ENCODE peak calls at places on chromosomes 5 and 9, in eight cellular contexts. L is body of pancreas, O is breast epithelium, V is spleen, S is transverse colon, B is HCT116, P is mesenchymal stem cell, X is NT2/D1. F is an unnamed sample.
A peak's percentile ranks its signal among the peaks of the same experiment; 100 is the strongest.

GRCh38 chr5:50325237-50325832 is 115.8 kb downstream of the EMB start:
- DNase-seq in L (no peak), O (no peak), V (no peak), S (no peak), B (peak; percentile 32), P (peak; percentile 17), X (no peak), F (peak; percentile 51)

GRCh38 chr5:139808481-139809330 is 13.1 kb downstream of the PSD2 start:
- DNase-seq in L (no peak), O (no peak), V (peak; percentile 66), S (no peak), B (no peak), P (peak; percentile 43), X (no peak), F (no peak)

GRCh38 chr9:85377751-85378289 is 363.9 kb downstream of the AGTPBP1 start:
- DNase-seq in L (no peak), O (no peak), V (no peak), S (no peak), B (no peak), P (peak; percentile 40), X (no peak), F (no peak)

GRCh38 chr9:78130004-78130403 is 98.4 kb upstream of the GNAQ start:
- DNase-seq in L (peak; percentile 12), O (no peak), V (no peak), S (no peak), B (peak; percentile 56), P (no peak), X (no peak), F (peak; percentile 65)

GRCh38 chr5:116763987-116764866 is 189.6 kb upstream of the SEMA6A start:
- DNase-seq in L (no peak), O (no peak), V (no peak), S (no peak), B (no peak), P (peak; percentile 16), X (no peak), F (no peak)

GRCh38 chr5:20615888-20616563 is 628.0 kb upstream of the CDH18 start:
- DNase-seq in L (no peak), O (no peak), V (no peak), S (no peak), B (no peak), P (no peak), X (no peak), F (no peak)

GRCh38 chr9:124835026-124835501 is 18.2 kb upstream of the WDR38 start:
- DNase-seq in L (peak; percentile 92), O (peak; percentile 74), V (no peak), S (peak; percentile 64), B (no peak), P (peak; percentile 81), X (no peak), F (peak; percentile 79)

GRCh38 chr5:147017621-147018020 is 139.1 kb upstream of the PPP2R2B start:
- DNase-seq in L (no peak), O (no peak), V (no peak), S (no peak), B (no peak), P (peak; percentile 81), X (no peak), F (no peak)

GRCh38 chr5:137122558-137122957 is 376.6 kb downstream of the SPOCK1 start:
- DNase-seq in L (peak; percentile 61), O (no peak), V (no peak), S (no peak), B (no peak), P (no peak), X (no peak), F (no peak)

GRCh38 chr5:139642891-139643871 is 5.0 kb upstream of the CXXC5 start:
- DNase-seq in L (peak; percentile 93), O (peak; percentile 43), V (peak; percentile 72), S (peak; percentile 88), B (no peak), P (no peak), X (no peak), F (no peak)

GRCh38 chr5:78912085-78912771 is 72.9 kb downstream of the ARSB start:
- DNase-seq in L (peak; percentile 38), O (no peak), V (no peak), S (no peak), B (no peak), P (peak; percentile 58), X (no peak), F (no peak)

GRCh38 chr9:118091676-118092490 is 387.7 kb downstream of the TLR4 start:
- DNase-seq in L (no peak), O (no peak), V (no peak), S (no peak), B (no peak), P (no peak), X (no peak), F (no peak)

GRCh38 chr5:53407373-53407772 is 73.1 kb upstream of the FST start:
- DNase-seq in L (no peak), O (no peak), V (no peak), S (no peak), B (no peak), P (peak; percentile 81), X (no peak), F (no peak)

GRCh38 chr9:137639303-137640051 is 20.7 kb downstream of the EHMT1 start:
- DNase-seq in L (no peak), O (no peak), V (no peak), S (no peak), B (no peak), P (peak; percentile 57), X (no peak), F (no peak)

GRCh38 chr5:34756781-34757624 is 82.0 kb upstream of the TTC23L start:
- DNase-seq in L (peak; percentile 27), O (no peak), V (no peak), S (no peak), B (no peak), P (peak; percentile 77), X (no peak), F (no peak)

GRCh38 chr5:84383816-84384603 is 670 bp downstream of the EDIL3 start:
- DNase-seq in L (peak; percentile 9), O (no peak), V (peak; percentile 60), S (peak; percentile 51), B (no peak), P (peak; percentile 63), X (peak; percentile 49), F (no peak)

DNA sequence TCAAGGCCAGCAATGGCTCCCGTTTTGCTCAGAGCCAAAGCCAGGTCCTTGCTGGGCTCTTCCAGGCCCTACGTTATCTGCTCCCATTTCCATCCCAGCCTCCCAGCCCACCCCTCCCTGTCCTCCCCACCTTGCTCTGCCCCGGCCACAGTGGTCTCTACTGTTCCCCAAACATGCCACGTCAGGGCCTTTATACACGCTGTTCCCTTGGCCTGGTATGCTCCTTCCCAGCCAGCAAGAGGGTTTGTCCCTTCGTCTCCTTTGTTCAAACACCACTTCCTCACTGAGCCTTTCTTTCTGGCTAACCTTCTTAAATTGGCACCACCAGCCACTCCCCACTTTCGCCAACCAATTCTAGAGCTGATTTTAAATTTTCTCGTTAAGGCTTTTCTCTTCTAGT is 9.8 kb downstream of the SH2D3C start:
- DNase-seq in L (no peak), O (no peak), V (no peak), S (no peak), B (no peak), P (no peak), X (no peak), F (no peak)
- H3K4me1 ChIP-seq in L (peaks cover 15% of the 10 kb centered on the region), O (no peaks in the 10 kb centered on the region), V (peaks cover 97% of the 10 kb centered on the region), S (peaks cover 9% of the 10 kb centered on the region), B (peaks cover 21% of the 10 kb centered on the region), P (peaks cover 18% of the 10 kb centered on the region), X (peaks cover 30% of the 10 kb centered on the region), F (peaks cover 5% of the 10 kb centered on the region)

GRCh38 chr5:154484393-154484944 is 6.4 kb upstream of the HAND1 start:
- DNase-seq in L (no peak), O (no peak), V (no peak), S (no peak), B (no peak), P (peak; percentile 13), X (no peak), F (no peak)
- H3K27me3 ChIP-seq in L (peaks cover 80% of the 10 kb centered on the region), O (peaks cover 95% of the 10 kb centered on the region), V (peaks cover 100% of the 10 kb centered on the region), S (peaks cover 100% of the 10 kb centered on the region), B (peaks cover 63% of the 10 kb centered on the region), P (peaks cover 96% of the 10 kb centered on the region), X (peaks cover 87% of the 10 kb centered on the region), F (peaks cover 93% of the 10 kb centered on the region)

GRCh38 chr5:111681414-111681790 is 75.6 kb downstream of the NREP start:
- DNase-seq in L (no peak), O (no peak), V (no peak), S (no peak), B (no peak), P (no peak), X (no peak), F (no peak)

GRCh38 chr5:111680737-111681413 is 76.1 kb downstream of the NREP start:
- DNase-seq in L (peak; percentile 65), O (no peak), V (no peak), S (peak; percentile 66), B (peak; percentile 40), P (peak; percentile 96), X (no peak), F (peak; percentile 81)

GRCh38 chr5:111679611-111680010 is 77.4 kb downstream of the NREP start:
- DNase-seq in L (no peak), O (no peak), V (no peak), S (no peak), B (no peak), P (no peak), X (no peak), F (no peak)

GRCh38 chr5:111685969-111686368 is 71.0 kb downstream of the NREP start:
- DNase-seq in L (no peak), O (no peak), V (no peak), S (no peak), B (peak; percentile 16), P (no peak), X (no peak), F (peak; percentile 13)

DNA sequence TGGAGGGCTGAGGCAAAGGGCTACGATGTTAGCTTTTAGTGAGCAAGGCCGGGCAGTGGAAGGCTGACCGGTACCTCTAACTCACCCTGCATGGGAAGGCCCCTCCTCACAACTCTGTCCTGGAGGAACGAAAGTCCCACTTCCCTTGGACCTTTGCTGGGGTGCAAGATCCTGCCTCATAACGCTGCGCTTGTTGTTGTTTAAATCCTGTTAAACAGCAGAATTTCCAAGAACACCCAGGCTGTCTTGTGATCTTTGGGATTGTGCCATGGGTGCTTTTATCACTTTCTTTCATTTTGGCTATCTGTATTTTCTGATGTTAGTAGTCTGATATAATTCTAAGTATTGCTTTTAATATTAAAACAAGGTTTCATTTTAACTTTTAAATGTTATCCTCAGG is 75.2 kb downstream of the NREP start:
- DNase-seq in L (no peak), O (no peak), V (no peak), S (no peak), B (no peak), P (no peak), X (no peak), F (no peak)
- H3K4me3 ChIP-seq in L (no peak overlapping the region), O (no peak overlapping the region), V (no peak overlapping the region), S (no peak overlapping the region), B (no peak overlapping the region), P (peak overlapping the region; percentile 50), X (no peak overlapping the region), F (no peak overlapping the region)

DNA sequence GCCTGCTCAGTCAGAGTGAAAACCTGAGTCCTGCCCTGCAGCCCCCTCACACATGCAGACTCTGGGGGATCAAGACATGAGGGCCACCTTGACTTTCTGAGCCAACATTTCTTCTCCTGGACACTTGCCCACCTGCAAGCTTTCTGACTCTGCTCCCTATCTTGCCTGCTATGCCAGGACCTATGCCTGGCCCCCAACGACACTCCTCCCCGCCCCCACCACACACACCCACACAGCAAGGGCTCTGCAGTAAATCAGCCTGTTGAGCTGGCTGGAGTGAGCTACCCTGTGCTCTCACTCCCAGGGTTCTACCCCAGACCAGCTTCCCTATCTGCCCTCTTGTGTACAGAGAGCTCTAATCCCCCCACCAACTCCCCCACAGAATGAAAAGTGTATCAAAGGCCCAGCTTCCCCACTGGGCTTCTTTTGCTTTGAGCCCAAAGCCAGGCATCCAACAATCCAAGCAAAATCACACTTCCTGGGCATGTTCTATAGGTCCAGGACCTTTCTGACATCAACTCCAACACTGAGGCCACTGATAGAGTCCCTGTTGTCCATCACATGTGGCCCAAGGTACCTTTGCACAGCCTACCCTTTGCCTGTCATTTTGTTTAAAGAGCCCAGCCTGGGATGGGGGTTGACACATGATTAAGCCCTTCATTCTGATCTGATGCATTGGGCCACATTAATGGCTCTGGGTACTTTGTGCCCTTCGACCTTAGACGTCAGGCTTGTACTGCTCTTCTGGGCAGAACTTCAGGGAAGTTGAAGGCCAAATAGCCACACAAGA is 7.2 kb downstream of the PDLIM4 start:
- DNase-seq in L (no peak), O (no peak), V (peak; percentile 31), S (no peak), B (no peak), P (no peak), X (no peak), F (no peak)
- H3K4me1 ChIP-seq in L (peaks cover 26% of the 10 kb centered on the region), O (peaks cover 31% of the 10 kb centered on the region), V (peaks cover 23% of the 10 kb centered on the region), S (peaks cover 33% of the 10 kb centered on the region), B (peaks cover 61% of the 10 kb centered on the region), P (peaks cover 74% of the 10 kb centered on the region), X (peaks cover 22% of the 10 kb centered on the region), F (no peaks in the 10 kb centered on the region)

F was measured in HAP-1.